ENCODE peak calls at places on chromosomes 13 and 19, in five cellular contexts. One of them, this sample, is unnamed.

GRCh38 chr13:59914556-59914955 is 249.2 kb downstream of the DIAPH3 start:
- DNase-seq in dorsolateral prefrontal cortex: no peak
- DNase-seq in cardiac fibroblast: peak; percentile 4
- DNase-seq in spleen: no peak
- DNase-seq in BJ: no peak
- DNase-seq in this sample: no peak

GRCh38 chr19:30590596-30591229 is 218.5 kb downstream of the ZNF536 start:
- DNase-seq in dorsolateral prefrontal cortex: peak; percentile 83
- DNase-seq in cardiac fibroblast: no peak
- DNase-seq in spleen: no peak
- DNase-seq in BJ: no peak
- DNase-seq in this sample: no peak

GRCh38 chr19:46834121-46834520 is 16.5 kb downstream of the AP2S1 start:
- DNase-seq in dorsolateral prefrontal cortex: no peak
- DNase-seq in cardiac fibroblast: no peak
- DNase-seq in spleen: no peak
- DNase-seq in BJ: no peak
- DNase-seq in this sample: no peak

GRCh38 chr13:110244096-110244830 is 62.7 kb downstream of the COL4A1 start:
- DNase-seq in dorsolateral prefrontal cortex: no peak
- DNase-seq in cardiac fibroblast: no peak
- DNase-seq in spleen: no peak
- DNase-seq in BJ: peak; percentile 91
- DNase-seq in this sample: peak; percentile 85

GRCh38 chr19:39805120-39805519 is 26.5 kb downstream of the LEUTX start:
- DNase-seq in dorsolateral prefrontal cortex: no peak
- DNase-seq in cardiac fibroblast: no peak
- DNase-seq in spleen: no peak
- DNase-seq in BJ: no peak
- DNase-seq in this sample: no peak

GRCh38 chr19:35044317-35045117 is 3.0 kb downstream of the HPN start:
- DNase-seq in dorsolateral prefrontal cortex: peak; percentile 81
- DNase-seq in cardiac fibroblast: peak; percentile 66
- DNase-seq in spleen: no peak
- DNase-seq in BJ: no peak
- DNase-seq in this sample: peak; percentile 33

GRCh38 chr13:91894311-91894710 is 495.9 kb downstream of the GPC5 start:
- DNase-seq in dorsolateral prefrontal cortex: no peak
- DNase-seq in cardiac fibroblast: peak; percentile 6
- DNase-seq in spleen: no peak
- DNase-seq in BJ: no peak
- DNase-seq in this sample: no peak

GRCh38 chr13:87779451-87779850 is 108.3 kb downstream of the SLITRK5 start:
- DNase-seq in dorsolateral prefrontal cortex: no peak
- DNase-seq in cardiac fibroblast: no peak
- DNase-seq in spleen: no peak
- DNase-seq in BJ: no peak
- DNase-seq in this sample: no peak

GRCh38 chr19:51458899-51459592 is 792 bp upstream of the SIGLEC8 start:
- DNase-seq in dorsolateral prefrontal cortex: no peak
- DNase-seq in cardiac fibroblast: no peak
- DNase-seq in spleen: peak; percentile 31
- DNase-seq in BJ: no peak
- DNase-seq in this sample: no peak

GRCh38 chr19:6064703-6065073 is 45.6 kb downstream of the RFX2 start:
- DNase-seq in dorsolateral prefrontal cortex: no peak
- DNase-seq in cardiac fibroblast: no peak
- DNase-seq in spleen: no peak
- DNase-seq in BJ: no peak
- DNase-seq in this sample: no peak

GRCh38 chr19:11152318-11153062 is 3.1 kb downstream of the SPC24 start:
- DNase-seq in dorsolateral prefrontal cortex: no peak
- DNase-seq in cardiac fibroblast: peak; percentile 95
- DNase-seq in spleen: no peak
- DNase-seq in BJ: no peak
- DNase-seq in this sample: no peak

GRCh38 chr13:110346661-110347067 is 39.6 kb downstream of the COL4A2 start:
- DNase-seq in dorsolateral prefrontal cortex: no peak
- DNase-seq in cardiac fibroblast: no peak
- DNase-seq in spleen: no peak
- DNase-seq in BJ: no peak
- DNase-seq in this sample: no peak

GRCh38 chr19:42274065-42274682 is 5.1 kb downstream of the CIC start:
- DNase-seq in dorsolateral prefrontal cortex: no peak
- DNase-seq in cardiac fibroblast: no peak
- DNase-seq in spleen: peak; percentile 78
- DNase-seq in BJ: no peak
- DNase-seq in this sample: no peak

GRCh38 chr13:32056316-32056715 is 24.7 kb downstream of the FRY start:
- DNase-seq in dorsolateral prefrontal cortex: no peak
- DNase-seq in cardiac fibroblast: no peak
- DNase-seq in spleen: no peak
- DNase-seq in BJ: no peak
- DNase-seq in this sample: no peak

GRCh38 chr19:29804493-29804892 is 7.3 kb upstream of the CCNE1 start:
- DNase-seq in dorsolateral prefrontal cortex: no peak
- DNase-seq in cardiac fibroblast: no peak
- DNase-seq in spleen: no peak
- DNase-seq in BJ: no peak
- DNase-seq in this sample: no peak

GRCh38 chr19:20664917-20665781 is 3.8 kb upstream of the ZNF626 start:
- DNase-seq in dorsolateral prefrontal cortex: no peak
- DNase-seq in cardiac fibroblast: peak; percentile 34
- DNase-seq in spleen: no peak
- DNase-seq in BJ: no peak
- DNase-seq in this sample: no peak

GRCh38 chr19:56994251-56995017 is 125.4 kb upstream of the USP29 start:
- DNase-seq in dorsolateral prefrontal cortex: no peak
- DNase-seq in cardiac fibroblast: no peak
- DNase-seq in spleen: no peak
- DNase-seq in BJ: no peak
- DNase-seq in this sample: no peak

GRCh38 chr19:48480476-48481190 is 11.5 kb downstream of the CYTH2 start:
- DNase-seq in dorsolateral prefrontal cortex: peak; percentile 39
- DNase-seq in cardiac fibroblast: peak; percentile 43
- DNase-seq in spleen: peak; percentile 91
- DNase-seq in BJ: no peak
- DNase-seq in this sample: no peak

DNA sequence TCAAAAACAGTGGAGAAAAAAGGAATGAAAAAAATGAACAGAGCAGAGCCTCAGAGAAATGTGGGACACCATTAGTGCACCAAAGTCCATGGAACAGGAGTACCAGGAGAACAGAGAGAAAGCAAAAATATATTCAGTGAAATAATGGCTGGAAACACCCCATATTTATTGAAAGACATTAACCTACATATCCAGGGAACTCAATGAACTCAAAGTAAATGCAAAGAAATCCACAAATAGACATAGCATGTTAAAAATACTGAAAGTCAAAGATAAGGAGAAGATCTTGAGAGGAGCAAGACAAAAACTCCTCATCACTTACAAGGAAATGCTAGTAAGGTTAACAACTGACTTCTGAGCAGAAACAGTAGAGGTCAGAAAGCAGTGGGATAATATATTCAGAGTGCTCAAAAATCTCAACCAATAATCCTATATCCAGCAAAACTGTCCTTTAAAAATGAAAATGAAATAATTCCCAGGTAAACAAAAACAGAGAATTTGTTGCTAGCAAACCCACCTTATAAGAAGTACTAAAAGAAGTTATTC is 35.6 kb downstream of the METTL21C start:
- DNase-seq in dorsolateral prefrontal cortex: no peak
- DNase-seq in cardiac fibroblast: no peak
- DNase-seq in spleen: no peak
- DNase-seq in BJ: no peak
- DNase-seq in this sample: no peak
- TF ChIP-seq CTCF in dorsolateral prefrontal cortex: no peak
- TF ChIP-seq CTCF in cardiac fibroblast: no peak
- TF ChIP-seq CTCF in spleen: no peak
- TF ChIP-seq CTCF in BJ: no peak
- TF ChIP-seq CTCF in this sample: no peak

DNA sequence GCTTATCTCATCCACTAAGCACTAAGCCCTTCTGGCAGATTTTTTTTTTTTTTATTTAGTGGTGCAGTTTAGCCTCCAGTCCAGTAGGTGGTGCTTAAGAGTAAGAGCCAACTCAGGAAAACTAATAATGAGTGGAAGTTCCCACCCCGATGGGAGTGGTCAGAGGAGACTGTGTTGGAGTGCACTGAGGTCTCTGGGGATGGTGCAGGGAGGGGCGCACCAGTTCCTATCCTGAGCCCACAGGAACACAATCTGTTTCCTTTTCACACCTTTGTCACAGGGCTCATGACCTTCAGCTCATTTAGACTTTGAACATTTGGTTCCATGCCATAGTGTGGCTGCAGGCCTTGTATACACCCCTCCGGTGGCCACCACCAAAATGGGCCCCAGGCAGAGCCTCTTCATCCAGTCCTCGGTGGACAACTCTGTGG is 367.4 kb downstream of the SPRY2 start:
- DNase-seq in dorsolateral prefrontal cortex: no peak
- DNase-seq in cardiac fibroblast: no peak
- DNase-seq in spleen: no peak
- DNase-seq in BJ: no peak
- DNase-seq in this sample: no peak
- TF ChIP-seq CTCF in dorsolateral prefrontal cortex: peak; percentile 39
- TF ChIP-seq CTCF in cardiac fibroblast: peak; percentile 58
- TF ChIP-seq CTCF in spleen: peak; percentile 51
- TF ChIP-seq CTCF in BJ: peak; percentile 42
- TF ChIP-seq CTCF in this sample: peak; percentile 52

GRCh38 chr19:3682741-3683404 is 17.4 kb downstream of the PIP5K1C start:
- DNase-seq in dorsolateral prefrontal cortex: no peak
- DNase-seq in cardiac fibroblast: peak; percentile 69
- DNase-seq in spleen: no peak
- DNase-seq in BJ: no peak
- DNase-seq in this sample: no peak

GRCh38 chr19:3683866-3684816 is 16.1 kb downstream of the PIP5K1C start:
- DNase-seq in dorsolateral prefrontal cortex: no peak
- DNase-seq in cardiac fibroblast: no peak
- DNase-seq in spleen: no peak
- DNase-seq in BJ: no peak
- DNase-seq in this sample: no peak

GRCh38 chr19:3687393-3687773 is 12.9 kb downstream of the PIP5K1C start:
- DNase-seq in dorsolateral prefrontal cortex: no peak
- DNase-seq in cardiac fibroblast: no peak
- DNase-seq in spleen: no peak
- DNase-seq in BJ: no peak
- DNase-seq in this sample: no peak

GRCh38 chr19:3683405-3683865 is 16.8 kb downstream of the PIP5K1C start:
- DNase-seq in dorsolateral prefrontal cortex: no peak
- DNase-seq in cardiac fibroblast: peak; percentile 56
- DNase-seq in spleen: no peak
- DNase-seq in BJ: no peak
- DNase-seq in this sample: no peak

GRCh38 chr19:3684817-3685410 is 15.4 kb downstream of the PIP5K1C start:
- DNase-seq in dorsolateral prefrontal cortex: no peak
- DNase-seq in cardiac fibroblast: no peak
- DNase-seq in spleen: no peak
- DNase-seq in BJ: no peak
- DNase-seq in this sample: no peak
- TF ChIP-seq CTCF in dorsolateral prefrontal cortex: no peak
- TF ChIP-seq CTCF in cardiac fibroblast: no peak
- TF ChIP-seq CTCF in spleen: no peak
- TF ChIP-seq CTCF in BJ: no peak
- TF ChIP-seq CTCF in this sample: no peak

DNA sequence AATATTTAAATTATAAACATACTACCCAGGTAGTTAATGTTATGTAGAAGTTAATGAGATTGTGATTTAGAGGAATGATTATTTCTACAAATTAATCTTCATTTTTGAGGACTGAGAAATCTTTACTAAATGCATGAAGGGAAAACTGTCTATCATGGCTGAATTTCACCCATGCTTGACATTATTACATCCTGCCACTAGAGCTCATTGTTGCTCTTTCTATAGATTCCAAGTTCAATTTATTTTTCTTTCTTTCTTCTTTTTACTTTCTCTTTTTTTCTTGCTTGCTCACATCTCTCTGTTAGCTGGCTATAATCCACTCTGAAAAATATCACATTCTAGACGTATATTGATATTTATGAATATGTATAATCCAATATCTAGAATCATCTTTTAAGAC is 505.0 kb upstream of the KLHL1 start:
- DNase-seq in dorsolateral prefrontal cortex: no peak
- DNase-seq in cardiac fibroblast: no peak
- DNase-seq in spleen: no peak
- DNase-seq in BJ: no peak
- DNase-seq in this sample: no peak
- TF ChIP-seq CTCF in dorsolateral prefrontal cortex: peak; percentile 26
- TF ChIP-seq CTCF in cardiac fibroblast: no peak
- TF ChIP-seq CTCF in spleen: no peak
- TF ChIP-seq CTCF in BJ: no peak
- TF ChIP-seq CTCF in this sample: no peak